ENCODE peak calls at places on chromosome 17, in ten cellular contexts. U is prostate gland, M is stomach, N is HepG2, T is breast epithelium, A is GM12878, E is GM23338, C is transverse colon, V is vagina, J is HCT116. S is an unnamed sample.

GRCh38 chr17:71521724-71522123 is 599.1 kb upstream of the SOX9 start:
- DNase-seq in U (no peak), M (no peak), N (no peak), T (no peak), A (no peak), E (no peak), C (no peak), V (no peak), J (no peak), S (no peak)

GRCh38 chr17:43871947-43872690 is 25.1 kb downstream of the CD300LG start:
- DNase-seq in U (no peak), M (peak; percentile 70), N (no peak), T (peak; percentile 52), A (no peak), E (no peak), C (peak; percentile 82), V (no peak), J (no peak), S (no peak)

GRCh38 chr17:60076811-60077210 is 1.9 kb downstream of the HEATR6 start:
- DNase-seq in U (no peak), M (no peak), N (no peak), T (no peak), A (no peak), E (no peak), C (no peak), V (no peak), J (no peak), S (no peak)

GRCh38 chr17:75643033-75644017 is 10.1 kb downstream of the SMIM5 start:
- DNase-seq in U (no peak), M (peak; percentile 74), N (no peak), T (peak; percentile 44), A (no peak), E (peak; percentile 68), C (no peak), V (no peak), J (no peak), S (no peak)

GRCh38 chr17:77297693-77298666 is 157.2 kb downstream of the SEC14L1 start:
- DNase-seq in U (no peak), M (no peak), N (no peak), T (no peak), A (no peak), E (no peak), C (no peak), V (no peak), J (no peak), S (no peak)

GRCh38 chr17:80569936-80570335 is 25.3 kb downstream of the RPTOR start:
- DNase-seq in U (no peak), M (no peak), N (no peak), T (no peak), A (no peak), E (no peak), C (no peak), V (no peak), J (no peak), S (no peak)

GRCh38 chr17:48745381-48746275 is 17.1 kb upstream of the HOXB13 start:
- DNase-seq in U (peak; percentile 94), M (no peak), N (no peak), T (no peak), A (no peak), E (peak; percentile 49), C (no peak), V (no peak), J (no peak), S (no peak)

GRCh38 chr17:36592316-36592710 is 634 bp downstream of the DHRS11 start:
- DNase-seq in U (no peak), M (no peak), N (no peak), T (no peak), A (no peak), E (peak; percentile 78), C (peak; percentile 33), V (no peak), J (no peak), S (no peak)

GRCh38 chr17:66720027-66720426 is 114.9 kb upstream of the CACNG5 start:
- DNase-seq in U (no peak), M (no peak), N (no peak), T (no peak), A (no peak), E (no peak), C (no peak), V (peak; percentile 32), J (no peak), S (no peak)

GRCh38 chr17:27241346-27241946 is 52.5 kb upstream of the WSB1 start:
- DNase-seq in U (peak; percentile 76), M (no peak), N (no peak), T (peak; percentile 77), A (no peak), E (peak; percentile 28), C (peak; percentile 43), V (no peak), J (peak; percentile 41), S (no peak)

GRCh38 chr17:1617620-1618174 is 10.9 kb downstream of the SLC43A2 start:
- DNase-seq in U (no peak), M (peak; percentile 52), N (no peak), T (no peak), A (no peak), E (no peak), C (peak; percentile 82), V (no peak), J (peak; percentile 93), S (no peak)

GRCh38 chr17:9788582-9788981 is 2.8 kb downstream of the DHRS7C start:
- DNase-seq in U (no peak), M (no peak), N (no peak), T (no peak), A (no peak), E (no peak), C (no peak), V (no peak), J (no peak), S (no peak)

GRCh38 chr17:68381076-68381900 is 76.0 kb downstream of the WIPI1 start:
- DNase-seq in U (no peak), M (peak; percentile 41), N (no peak), T (peak; percentile 45), A (no peak), E (no peak), C (peak; percentile 32), V (no peak), J (peak; percentile 98), S (no peak)

GRCh38 chr17:73308017-73308823 is 3.6 kb downstream of the CDC42EP4 start:
- DNase-seq in U (peak; percentile 95), M (peak; percentile 94), N (peak; percentile 91), T (peak; percentile 88), A (no peak), E (no peak), C (peak; percentile 92), V (no peak), J (peak; percentile 86), S (no peak)

GRCh38 chr17:39251997-39252396 is 26.3 kb upstream of the STAC2 start:
- DNase-seq in U (no peak), M (no peak), N (no peak), T (no peak), A (no peak), E (no peak), C (no peak), V (no peak), J (no peak), S (no peak)

GRCh38 chr17:540632-541031 is 174.0 kb downstream of the VPS53 start:
- DNase-seq in U (no peak), M (no peak), N (no peak), T (no peak), A (no peak), E (no peak), C (no peak), V (no peak), J (no peak), S (no peak)
- TF ChIP-seq POLR2AphosphoS5 in U (no peak), M (no peak), N (no peak), T (no peak), A (no peak), E (no peak), C (no peak), V (no peak), J (no peak), S (no peak)

GRCh38 chr17:40466298-40466971 is 23.2 kb downstream of the IGFBP4 start:
- DNase-seq in U (no peak), M (no peak), N (no peak), T (no peak), A (no peak), E (no peak), C (no peak), V (no peak), J (no peak), S (no peak)
- TF ChIP-seq POLR2AphosphoS5 in U (no peak), M (no peak), N (no peak), T (peak; percentile 17), A (no peak), E (no peak), C (no peak), V (no peak), J (no peak), S (no peak)

GRCh38 chr17:4365103-4365627 is 1.3 kb downstream of the UBE2G1 start:
- DNase-seq in U (peak; percentile 92), M (peak; percentile 90), N (peak; percentile 89), T (peak; percentile 84), A (peak; percentile 88), E (peak; percentile 94), C (peak; percentile 92), V (peak; percentile 91), J (peak; percentile 86), S (peak; percentile 80)

GRCh38 chr17:4368341-4368740 is 1.9 kb upstream of the UBE2G1 start:
- DNase-seq in U (no peak), M (no peak), N (no peak), T (no peak), A (no peak), E (no peak), C (no peak), V (no peak), J (no peak), S (no peak)

GRCh38 chr17:4364622-4365041 is 1.8 kb downstream of the UBE2G1 start:
- DNase-seq in U (peak; percentile 9), M (no peak), N (no peak), T (no peak), A (no peak), E (no peak), C (no peak), V (no peak), J (no peak), S (no peak)

GRCh38 chr17:4365628-4366311 is 705 bp downstream of the UBE2G1 start:
- DNase-seq in U (peak; percentile 34), M (no peak), N (no peak), T (peak; percentile 28), A (no peak), E (peak; percentile 83), C (peak; percentile 44), V (no peak), J (no peak), S (no peak)

GRCh38 chr17:4366312-4367063 is at the start of gene UBE2G1:
- DNase-seq in U (peak; percentile 96), M (peak; percentile 99), N (peak; percentile 96), T (peak; percentile 97), A (peak; percentile 89), E (peak; percentile 99), C (peak; percentile 99), V (peak; percentile 92), J (peak; percentile 93), S (peak; percentile 86)
- TF ChIP-seq POLR2AphosphoS5 in U (peak; percentile 87), M (peak; percentile 98), N (peak; percentile 78), T (peak; percentile 78), A (peak; percentile 89), E (peak; percentile 97), C (peak; percentile 99), V (peak; percentile 34), J (peak; percentile 92), S (peak; percentile 70)

DNA sequence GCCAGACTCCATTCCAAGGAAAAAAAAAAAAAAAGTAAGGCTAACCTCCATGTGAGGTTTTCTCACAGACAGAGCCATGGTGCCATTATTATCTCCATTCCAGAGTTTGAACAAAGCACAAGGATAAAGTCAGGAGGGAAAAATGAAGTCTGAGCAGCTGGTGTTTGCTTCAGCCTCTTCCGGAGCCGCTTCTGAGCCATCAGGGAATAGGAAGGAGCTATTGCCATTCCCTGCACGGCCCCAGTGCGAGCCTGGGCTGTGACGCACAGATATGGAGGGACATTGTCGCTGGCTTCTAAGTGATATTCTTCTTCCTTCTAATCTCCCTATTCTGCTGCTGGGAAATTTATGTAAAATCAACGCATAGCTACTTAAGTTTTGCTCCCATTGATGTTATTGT is 69.5 kb upstream of the PIRT start:
- DNase-seq in U (no peak), M (no peak), N (no peak), T (no peak), A (no peak), E (no peak), C (no peak), V (no peak), J (no peak), S (no peak)
- TF ChIP-seq POLR2AphosphoS5 in U (no peak), M (no peak), N (no peak), T (no peak), A (no peak), E (no peak), C (no peak), V (no peak), J (no peak), S (no peak)